ENCODE peak calls at places on chromosome 13, in four cellular contexts. K is stimulated activated CD4-positive, alpha-beta T cell treated with anti-CD3 and anti-CD28 coated beads, Interleukin-1b, Interleukin-23, amount 100 ng/mL, for 24 hours; I is stimulated activated CD8-positive, alpha-beta memory T cell treated with anti-CD3 and anti-CD28 coated beads, Interleukin-15, amount 100 ng/mL, for 1 hour; G is activated naive CD4-positive, alpha-beta T cell treated with anti-CD3 and anti-CD28 coated beads, Interleukin-2, amount 10 ng/mL, durations not matched to agents 7 days and 5 days. A is an unnamed sample.

GRCh38 chr13:39818953-39819352 is 163.5 kb downstream of the COG6 start:
- DNase-seq in K (no peak), I (no peak), G (no peak), A (no peak)

GRCh38 chr13:84445776-84446175 is 563.5 kb upstream of the SLITRK1 start:
- DNase-seq in K (no peak), I (no peak), G (no peak), A (no peak)

GRCh38 chr13:97133955-97134354 is 88.2 kb upstream of the MBNL2 start:
- DNase-seq in K (no peak), I (no peak), G (no peak), A (no peak)

GRCh38 chr13:97577026-97577425 is 143.1 kb downstream of the RAP2A start:
- DNase-seq in K (no peak), I (no peak), G (no peak), A (no peak)

GRCh38 chr13:76622336-76623045 is 263.7 kb downstream of the KCTD12 start:
- DNase-seq in K (no peak), I (no peak), G (no peak), A (no peak)

GRCh38 chr13:109871018-109871370 is 84.6 kb upstream of the IRS2 start:
- DNase-seq in K (no peak), I (no peak), G (no peak), A (no peak)

GRCh38 chr13:45500492-45501174 is 35.9 kb downstream of the COG3 start:
- DNase-seq in K (no peak), I (no peak), G (no peak), A (no peak)

GRCh38 chr13:99617474-99618255 is 116.4 kb downstream of the TM9SF2 start:
- DNase-seq in K (no peak), I (no peak), G (peak; percentile 58), A (peak; percentile 54)

GRCh38 chr13:29676941-29677452 is 81.5 kb upstream of the SLC7A1 start:
- DNase-seq in K (no peak), I (no peak), G (no peak), A (no peak)

GRCh38 chr13:66265446-66265845 is 964.7 kb downstream of the PCDH9 start:
- DNase-seq in K (no peak), I (no peak), G (no peak), A (no peak)

GRCh38 chr13:78339927-78340326 is 263.4 kb downstream of the POU4F1 start:
- DNase-seq in K (no peak), I (no peak), G (no peak), A (no peak)

GRCh38 chr13:43546260-43546659 is 240.5 kb downstream of the ENOX1 start:
- DNase-seq in K (no peak), I (no peak), G (no peak), A (no peak)

GRCh38 chr13:60645552-60646138 is 248.6 kb downstream of the TDRD3 start:
- DNase-seq in K (no peak), I (no peak), G (no peak), A (no peak)

GRCh38 chr13:105139380-105140285 is 1395.8 kb downstream of the EFNB2 start:
- DNase-seq in K (peak; percentile 40), I (peak; percentile 24), G (peak; percentile 76), A (no peak)

GRCh38 chr13:59531571-59532091 is 632.1 kb downstream of the DIAPH3 start:
- DNase-seq in K (no peak), I (no peak), G (no peak), A (peak; percentile 72)

GRCh38 chr13:76292031-76292430 is 594.2 kb downstream of the KCTD12 start:
- DNase-seq in K (no peak), I (no peak), G (no peak), A (no peak)

GRCh38 chr13:26965976-26966375 is 205.4 kb upstream of the GPR12 start:
- DNase-seq in K (no peak), I (no peak), G (no peak), A (no peak)

GRCh38 chr13:35712907-35713685 is 236.6 kb upstream of the MAB21L1 start:
- DNase-seq in K (no peak), I (no peak), G (no peak), A (no peak)

GRCh38 chr13:43663474-43664090 is 123.2 kb downstream of the ENOX1 start:
- DNase-seq in K (no peak), I (no peak), G (no peak), A (no peak)

GRCh38 chr13:88948501-88948900 is 1277.3 kb downstream of the SLITRK5 start:
- DNase-seq in K (no peak), I (no peak), G (no peak), A (no peak)